ENCODE peak calls at places on chromosomes 13 and 19, in four cellular contexts. M is astrocyte of the hippocampus; R is GM12892; U is stimulated activated CD8-positive, alpha-beta memory T cell treated with anti-CD3 and anti-CD28 coated beads, Interleukin-4, amount 100 ng/mL, for 1 hour. I is an unnamed sample.

GRCh38 chr19:41707871-41708371 is 505 bp upstream of the CEACAM5 start:
- DNase-seq in R (no peak), U (no peak), M (no peak), I (no peak)

GRCh38 chr19:40561947-40562346 is 14.7 kb upstream of the SHKBP1 start:
- DNase-seq in M (no peak), R (no peak), U (no peak), I (no peak)

GRCh38 chr13:110463876-110464510 is 97.5 kb downstream of the RAB20 start:
- DNase-seq in U (no peak), M (no peak), R (no peak), I (no peak)

GRCh38 chr13:39451301-39451700 is 151.7 kb downstream of the LHFPL6 start:
- DNase-seq in U (no peak), R (no peak), M (peak; percentile 51), I (no peak)

GRCh38 chr19:38989066-38989605 is 13.6 kb upstream of the FBXO17 start:
- DNase-seq in U (no peak), M (peak; percentile 77), R (no peak), I (no peak)

GRCh38 chr13:113089693-113090414 is 15.7 kb upstream of the F7 start:
- DNase-seq in M (no peak), R (no peak), U (no peak), I (no peak)

GRCh38 chr13:39501711-39502324 is 101.2 kb downstream of the LHFPL6 start:
- DNase-seq in M (peak; percentile 88), R (no peak), U (no peak), I (no peak)

GRCh38 chr19:31727536-31727935 is 378.3 kb upstream of the TSHZ3 start:
- DNase-seq in R (no peak), U (no peak), M (no peak), I (no peak)

GRCh38 chr19:10009269-10009665 is 1.0 kb downstream of the COL5A3 start:
- DNase-seq in R (no peak), M (peak; percentile 71), U (peak; percentile 3), I (no peak)

GRCh38 chr13:48125794-48126228 is 30.9 kb upstream of the MED4 start:
- DNase-seq in R (no peak), U (no peak), M (peak; percentile 61), I (no peak)

GRCh38 chr13:48511621-48512232 is 21.2 kb downstream of the RCBTB2 start:
- DNase-seq in R (no peak), M (no peak), U (no peak), I (no peak)